ENCODE peak calls at places on chromosomes 7 and 10, in four cellular contexts. G is GM12878, H is upper lobe of left lung, D is heart left ventricle. Q is an unnamed sample.

GRCh38 chr7:1889556-1890181 is 219.6 kb downstream of the ELFN1 start:
- ATAC-seq in G (no peak), D (no peak), H (no peak), Q (no peak)

GRCh38 chr7:89028319-89028718 is 232.8 kb upstream of the TEX47 start:
- ATAC-seq in G (peak; percentile 46), H (no peak), D (no peak), Q (no peak)

GRCh38 chr7:80719261-80719660 is 80.8 kb downstream of the CD36 start:
- ATAC-seq in H (no peak), G (no peak), D (no peak), Q (no peak)

GRCh38 chr7:129914536-129915272 is 38.1 kb downstream of the UBE2H start:
- ATAC-seq in D (peak; percentile 31), H (no peak), G (no peak), Q (no peak)

GRCh38 chr7:38660427-38661099 is 29.4 kb upstream of the AMPH start:
- ATAC-seq in D (peak; percentile 42), H (no peak), G (peak; percentile 89), Q (no peak)

GRCh38 chr7:138477081-138477578 is 17.1 kb downstream of the TRIM24 start:
- ATAC-seq in H (no peak), G (no peak), D (no peak), Q (no peak)

GRCh38 chr7:135853008-135853407 is 104.4 kb upstream of the FAM180A start:
- ATAC-seq in G (no peak), D (no peak), H (no peak), Q (no peak)

GRCh38 chr10:73819513-73820093 is 8.2 kb upstream of the NDST2 start:
- ATAC-seq in G (no peak), H (peak; percentile 86), D (peak; percentile 59), Q (peak; percentile 40)

GRCh38 chr10:133058267-133059092 is 29.2 kb upstream of the ADGRA1 start:
- ATAC-seq in G (no peak), H (no peak), D (no peak), Q (no peak)

GRCh38 chr10:61921143-61921542 is 19.6 kb downstream of the ARID5B start:
- ATAC-seq in H (no peak), G (peak; percentile 32), D (peak; percentile 41), Q (no peak)

GRCh38 chr7:3095046-3095445 is 51.4 kb upstream of the CARD11 start:
- ATAC-seq in G (peak; percentile 61), H (no peak), D (peak; percentile 60), Q (no peak)

GRCh38 chr7:90825779-90826178 is 229.7 kb downstream of the CDK14 start:
- ATAC-seq in H (no peak), G (no peak), D (no peak), Q (peak; percentile 55)

GRCh38 chr10:66204838-66205237 is 721.0 kb upstream of the LRRTM3 start:
- ATAC-seq in G (no peak), D (no peak), H (no peak), Q (no peak)

GRCh38 chr7:93461350-93461749 is 113.2 kb downstream of the CALCR start:
- ATAC-seq in G (no peak), H (no peak), D (no peak), Q (no peak)

GRCh38 chr10:83801983-83802382 is 337.3 kb upstream of the GHITM start:
- ATAC-seq in G (no peak), H (no peak), D (no peak), Q (no peak)

GRCh38 chr7:159042084-159042483 is 102.6 kb downstream of the VIPR2 start:
- ATAC-seq in D (no peak), G (no peak), H (no peak), Q (no peak)

GRCh38 chr7:117774943-117775342 is 98.3 kb downstream of the CTTNBP2 start:
- ATAC-seq in D (no peak), G (no peak), H (no peak), Q (no peak)

GRCh38 chr7:28626629-28627262 is 214.4 kb downstream of the CREB5 start:
- ATAC-seq in D (peak; percentile 17), H (peak; percentile 44), G (peak; percentile 57), Q (no peak)

GRCh38 chr10:103232772-103233488 is 12.8 kb upstream of the RPEL1 start:
- ATAC-seq in H (no peak), D (no peak), G (no peak), Q (no peak)

GRCh38 chr10:91643700-91644099 is 10.8 kb upstream of the PPP1R3C start:
- ATAC-seq in G (no peak), D (no peak), H (no peak), Q (no peak)

GRCh38 chr10:110170142-110170887 is 37.1 kb upstream of the MXI1 start:
- ATAC-seq in G (no peak), H (peak; percentile 21), D (peak; percentile 83), Q (no peak)

GRCh38 chr10:113445736-113446135 is 107.1 kb upstream of the HABP2 start:
- ATAC-seq in G (no peak), D (no peak), H (no peak), Q (no peak)

GRCh38 chr7:12929416-12930140 is 242.1 kb downstream of the ARL4A start:
- ATAC-seq in H (no peak), G (no peak), D (no peak), Q (no peak)

GRCh38 chr7:35386082-35386815 is 132.3 kb upstream of the TBX20 start:
- ATAC-seq in H (no peak), D (no peak), G (no peak), Q (no peak)

GRCh38 chr7:47636111-47636692 is 54.3 kb upstream of the TNS3 start:
- ATAC-seq in D (peak; percentile 33), H (no peak), G (no peak), Q (no peak)

GRCh38 chr7:1181591-1181990 is 21.6 kb upstream of the ZFAND2A start:
- ATAC-seq in H (no peak), G (no peak), D (peak; percentile 43), Q (no peak)

GRCh38 chr10:7700577-7701125 is 2.5 kb upstream of the ITIH2 start:
- ATAC-seq in G (peak; percentile 59), D (no peak), H (no peak), Q (no peak)

GRCh38 chr7:47661051-47661714 is 79.3 kb upstream of the TNS3 start:
- ATAC-seq in G (no peak), H (no peak), D (no peak), Q (no peak)

GRCh38 chr10:36531621-36532020 is 593.8 kb upstream of the ANKRD30A start:
- ATAC-seq in H (no peak), D (no peak), G (no peak), Q (no peak)

GRCh38 chr7:29976265-29976664 is 13.3 kb downstream of the SCRN1 start:
- ATAC-seq in H (no peak), D (no peak), G (no peak), Q (peak; percentile 74)

GRCh38 chr10:43640603-43641002 is 8.1 kb downstream of the ZNF32 start:
- ATAC-seq in D (no peak), H (no peak), G (no peak), Q (no peak)

GRCh38 chr10:61397175-61397986 is 55.8 kb downstream of the TMEM26 start:
- ATAC-seq in G (peak; percentile 49), H (no peak), D (peak; percentile 41), Q (peak; percentile 39)

GRCh38 chr7:116810267-116811116 is 51.9 kb upstream of the CAPZA2 start:
- ATAC-seq in H (no peak), D (no peak), G (no peak), Q (no peak)

GRCh38 chr10:45569471-45569870 is 103.1 kb downstream of the ZFAND4 start:
- ATAC-seq in G (no peak), D (no peak), H (no peak), Q (no peak)

GRCh38 chr7:98213874-98214810 is 2.9 kb downstream of the BHLHA15 start:
- ATAC-seq in H (peak; percentile 1), G (peak; percentile 6), D (peak; percentile 10), Q (no peak)

GRCh38 chr10:88193018-88193417 is 329.6 kb downstream of the PTEN start:
- ATAC-seq in H (no peak), D (no peak), G (peak; percentile 48), Q (no peak)

GRCh38 chr10:102240467-102241036 is 760 bp downstream of the PITX3 start:
- ATAC-seq in D (no peak), G (no peak), H (no peak), Q (no peak)

GRCh38 chr10:5921746-5922145 is 31.7 kb downstream of the FBH1 start:
- ATAC-seq in D (no peak), H (no peak), G (no peak), Q (no peak)

GRCh38 chr10:5927306-5927705 is 37.3 kb downstream of the FBH1 start:
- ATAC-seq in D (no peak), H (no peak), G (no peak), Q (no peak)

GRCh38 chr10:5919568-5919967 is 29.5 kb downstream of the FBH1 start:
- ATAC-seq in D (no peak), H (no peak), G (no peak), Q (no peak)

GRCh38 chr10:5929442-5929841 is 39.4 kb downstream of the FBH1 start:
- ATAC-seq in D (no peak), G (no peak), H (no peak), Q (no peak)

GRCh38 chr10:5924889-5925288 is 34.8 kb downstream of the FBH1 start:
- ATAC-seq in D (no peak), H (no peak), G (no peak), Q (no peak)
- TF ChIP-seq POLR2A in D (no peak), H (no peak), G (no peak), Q (no peak)

GRCh38 chr10:18137111-18137510 is 3.1 kb upstream of the CACNB2 start:
- ATAC-seq in D (no peak), H (no peak), G (no peak), Q (no peak)

GRCh38 chr10:18140957-18141888 is 999 bp downstream of the CACNB2 start:
- ATAC-seq in G (no peak), H (peak; percentile 51), D (peak; percentile 28), Q (no peak)

GRCh38 chr10:18136056-18136916 is 3.9 kb upstream of the CACNB2 start:
- ATAC-seq in D (no peak), H (no peak), G (no peak), Q (no peak)

GRCh38 chr10:18142151-18142550 is 1.9 kb downstream of the CACNB2 start:
- ATAC-seq in H (no peak), G (no peak), D (no peak), Q (no peak)

GRCh38 chr10:18140149-18140956 is at the start of gene CACNB2:
- ATAC-seq in G (no peak), D (peak; percentile 72), H (peak; percentile 56), Q (peak; percentile 87)
- TF ChIP-seq POLR2A in G (no peak), D (no peak), H (no peak), Q (peak; percentile 52)

GRCh38 chr7:150514748-150515222 is at the start of gene GIMAP7:
- ATAC-seq in D (peak; percentile 76), H (peak; percentile 59), G (peak; percentile 85), Q (no peak)
- TF ChIP-seq POLR2A in D (no peak), H (peak; percentile 30), G (peak; percentile 67), Q (no peak)

DNA sequence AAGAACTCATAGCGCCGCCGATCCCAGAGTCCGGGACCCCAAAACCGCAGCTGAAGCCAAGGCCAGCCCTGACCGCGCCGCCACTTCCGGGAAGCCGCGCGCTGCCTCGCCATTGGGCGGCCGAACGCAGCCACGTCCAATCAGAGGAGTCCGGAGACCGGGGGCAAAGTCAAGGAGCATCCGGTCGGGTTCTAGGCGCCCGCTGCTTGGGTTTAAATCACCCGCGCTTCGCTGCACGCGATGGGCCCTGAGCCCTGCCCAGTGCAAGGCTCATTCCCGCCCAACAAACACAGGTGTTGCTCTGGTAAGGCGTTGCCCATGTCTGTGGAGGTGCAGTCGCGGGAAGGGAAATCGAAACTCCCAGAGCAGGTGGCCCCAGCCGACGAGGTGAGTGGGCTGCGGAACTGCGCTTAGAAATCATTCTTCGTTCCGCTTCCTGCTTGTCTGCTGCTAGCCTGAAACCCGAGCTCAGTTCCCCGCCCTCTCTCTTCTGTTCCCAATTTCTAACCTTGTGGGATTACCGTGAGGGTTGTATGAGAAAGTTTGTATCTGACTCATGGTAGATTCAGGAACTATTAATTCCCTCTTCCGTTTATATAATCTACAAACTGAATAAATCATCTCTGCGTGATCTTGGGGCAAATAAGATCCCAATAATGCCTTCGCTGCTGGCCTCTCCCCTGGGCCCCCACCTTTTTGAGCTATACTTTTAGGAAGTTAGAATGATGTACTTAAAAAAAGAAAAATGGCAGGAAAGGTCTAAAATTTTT is at the start of gene DCLRE1C:
- ATAC-seq in D (peak; percentile 99), G (peak; percentile 86), H (peak; percentile 97), Q (peak; percentile 97)
- TF ChIP-seq POLR2A in D (no peak), G (peak; percentile 80), H (no peak), Q (peak; percentile 29)